ENCODE peak calls at places on chromosome 14, in five cellular contexts. B is mesendoderm, A is PC-3, X is sigmoid colon, W is lung. R is an unnamed sample.

GRCh38 chr14:32814721-32815120 is 124.0 kb upstream of the NPAS3 start:
- DNase-seq in W (no peak), X (no peak), B (no peak), A (no peak), R (no peak)

GRCh38 chr14:53742226-53742607 is 214.4 kb downstream of the BMP4 start:
- DNase-seq in W (no peak), X (no peak), B (peak; percentile 62), A (no peak), R (no peak)

GRCh38 chr14:104998801-104999200 is 13.2 kb downstream of the CLBA1 start:
- DNase-seq in B (no peak), A (no peak), X (no peak), W (no peak), R (no peak)

GRCh38 chr14:50354527-50354926 is 42.2 kb downstream of the CDKL1 start:
- DNase-seq in X (no peak), W (no peak), A (no peak), B (no peak), R (no peak)

GRCh38 chr14:69333791-69334337 is 64.2 kb downstream of the ERH start:
- DNase-seq in X (no peak), B (no peak), A (no peak), W (no peak), R (peak; percentile 37)

GRCh38 chr14:100687386-100687785 is 39.3 kb upstream of the DLK1 start:
- DNase-seq in B (no peak), W (no peak), A (no peak), X (no peak), R (no peak)

GRCh38 chr14:76761849-76762616 is 765 bp downstream of the VASH1 start:
- DNase-seq in W (peak; percentile 28), A (no peak), X (no peak), B (no peak), R (no peak)

GRCh38 chr14:25197885-25198284 is 147.9 kb upstream of the STXBP6 start:
- DNase-seq in B (no peak), X (no peak), W (no peak), A (no peak), R (no peak)

GRCh38 chr14:71021347-71022014 is 114.2 kb downstream of the PCNX1 start:
- DNase-seq in A (peak; percentile 96), X (no peak), B (peak; percentile 10), W (no peak), R (no peak)

GRCh38 chr14:75979641-75980422 is 2.0 kb downstream of the TGFB3 start:
- DNase-seq in X (peak; percentile 83), A (no peak), B (no peak), W (no peak), R (no peak)

GRCh38 chr14:58072288-58073071 is 79.5 kb downstream of the ARMH4 start:
- DNase-seq in A (peak; percentile 95), W (peak; percentile 32), X (no peak), B (peak; percentile 80), R (no peak)

GRCh38 chr14:54606631-54607133 is 39.8 kb downstream of the SAMD4A start:
- DNase-seq in B (no peak), W (no peak), A (peak; percentile 55), X (no peak), R (no peak)

GRCh38 chr14:90811641-90812040 is 4.6 kb downstream of the TTC7B start:
- DNase-seq in A (no peak), W (no peak), X (no peak), B (no peak), R (no peak)

GRCh38 chr14:22887990-22888378 is 5.0 kb downstream of the REM2 start:
- DNase-seq in X (no peak), A (no peak), W (no peak), B (no peak), R (peak; percentile 91)

GRCh38 chr14:68526420-68527105 is 266.3 kb downstream of the ZFP36L1 start:
- DNase-seq in B (no peak), W (peak; percentile 67), A (peak; percentile 45), X (no peak), R (no peak)

GRCh38 chr14:102389261-102389660 is 26.5 kb downstream of the TECPR2 start:
- DNase-seq in X (no peak), W (no peak), A (no peak), B (no peak), R (no peak)

GRCh38 chr14:78029471-78030372 is 140.5 kb upstream of the NRXN3 start:
- DNase-seq in X (no peak), A (no peak), W (no peak), B (peak; percentile 78), R (no peak)

GRCh38 chr14:32201816-32202467 is at the start of gene RNU6-7:
- DNase-seq in B (peak; percentile 74), A (no peak), X (peak; percentile 70), W (no peak), R (peak; percentile 81)

GRCh38 chr14:26765768-26766550 is 168.1 kb upstream of the NOVA1 start:
- DNase-seq in A (peak; percentile 74), B (peak; percentile 9), W (peak; percentile 41), X (peak; percentile 72), R (no peak)

GRCh38 chr14:93025055-93025454 is 90.7 kb downstream of the ITPK1 start:
- DNase-seq in X (no peak), B (no peak), A (no peak), W (no peak), R (no peak)

GRCh38 chr14:75491376-75491978 is 30.8 kb upstream of the BATF start:
- DNase-seq in A (no peak), X (no peak), B (no peak), W (peak; percentile 25), R (no peak)

GRCh38 chr14:99596772-99597171 is 7.2 kb downstream of the CCDC85C start:
- DNase-seq in X (no peak), W (no peak), A (no peak), B (no peak), R (no peak)

GRCh38 chr14:89616425-89617141 is 199.6 kb upstream of the FOXN3 start:
- DNase-seq in A (no peak), B (peak; percentile 79), W (no peak), X (no peak), R (no peak)

GRCh38 chr14:24064856-24065255 is 6.5 kb upstream of the CPNE6 start:
- DNase-seq in X (no peak), B (no peak), A (no peak), W (no peak), R (no peak)

GRCh38 chr14:85415015-85415712 is 114.8 kb upstream of the FLRT2 start:
- DNase-seq in W (peak; percentile 40), X (peak; percentile 65), B (peak; percentile 81), A (peak; percentile 88), R (no peak)

GRCh38 chr14:50619569-50620141 is 48.5 kb downstream of the SAV1 start:
- DNase-seq in X (no peak), B (peak; percentile 47), A (peak; percentile 72), W (no peak), R (no peak)

GRCh38 chr14:73026243-73026844 is 562 bp downstream of the ZFYVE1 start:
- DNase-seq in B (no peak), A (no peak), X (no peak), W (no peak), R (no peak)

GRCh38 chr14:100056964-100057817 is 8.0 kb upstream of the EVL start:
- DNase-seq in B (peak; percentile 58), A (peak; percentile 51), X (no peak), W (no peak), R (no peak)

GRCh38 chr14:92726135-92726932 is 22.1 kb downstream of the LGMN start:
- DNase-seq in X (peak; percentile 83), A (peak; percentile 88), B (peak; percentile 9), W (peak; percentile 82), R (no peak)

GRCh38 chr14:76497550-76498484 is 121.9 kb downstream of the ESRRB start:
- DNase-seq in B (peak; percentile 47), W (no peak), X (peak; percentile 55), A (peak; percentile 6), R (peak; percentile 43)

DNA sequence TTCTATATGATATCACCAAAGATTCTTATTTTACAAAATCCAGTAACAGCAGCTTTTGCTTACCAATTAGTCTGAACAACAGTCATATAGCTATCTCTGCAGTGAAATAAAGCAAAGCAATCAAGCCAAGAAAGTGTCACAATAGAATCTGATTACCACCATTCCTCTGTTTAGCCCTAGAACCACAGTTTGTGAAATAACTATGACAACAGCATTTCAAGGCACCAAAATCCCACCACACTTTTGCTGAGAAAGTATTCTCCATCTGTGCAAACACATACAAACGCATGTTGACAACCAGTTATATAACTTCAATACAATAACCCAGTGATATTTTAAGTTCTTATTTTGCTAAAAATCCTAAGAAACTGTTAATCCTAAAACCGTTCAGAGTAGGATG is 7.4 kb downstream of the PPP1R13B start:
- DNase-seq in B (no peak), A (no peak), W (no peak), X (no peak), R (no peak)
- H3K4me1 ChIP-seq in B (no peaks in the 10 kb centered on the region), A (peaks cover 4% of the 10 kb centered on the region), W (peaks cover 9% of the 10 kb centered on the region), X (no peaks in the 10 kb centered on the region), R (peaks cover 27% of the 10 kb centered on the region)

GRCh38 chr14:28774764-28775738 is 8.5 kb downstream of the FOXG1 start:
- DNase-seq in A (no peak), B (no peak), W (no peak), X (no peak), R (no peak)

GRCh38 chr14:28773176-28773575 is 6.6 kb downstream of the FOXG1 start:
- DNase-seq in B (peak; percentile 18), W (no peak), A (no peak), X (no peak), R (no peak)

GRCh38 chr14:28772613-28773012 is 6.0 kb downstream of the FOXG1 start:
- DNase-seq in A (no peak), X (no peak), W (no peak), B (peak; percentile 21), R (no peak)

GRCh38 chr14:28776482-28777266 is 10.1 kb downstream of the FOXG1 start:
- DNase-seq in B (no peak), A (no peak), W (no peak), X (no peak), R (no peak)

GRCh38 chr14:28773917-28774691 is 7.5 kb downstream of the FOXG1 start:
- DNase-seq in B (peak; percentile 87), W (no peak), X (no peak), A (no peak), R (no peak)
- H3K4me3 ChIP-seq in B (no peak overlapping the region), W (no peak overlapping the region), X (no peak overlapping the region), A (no peak overlapping the region), R (no peak overlapping the region)

DNA sequence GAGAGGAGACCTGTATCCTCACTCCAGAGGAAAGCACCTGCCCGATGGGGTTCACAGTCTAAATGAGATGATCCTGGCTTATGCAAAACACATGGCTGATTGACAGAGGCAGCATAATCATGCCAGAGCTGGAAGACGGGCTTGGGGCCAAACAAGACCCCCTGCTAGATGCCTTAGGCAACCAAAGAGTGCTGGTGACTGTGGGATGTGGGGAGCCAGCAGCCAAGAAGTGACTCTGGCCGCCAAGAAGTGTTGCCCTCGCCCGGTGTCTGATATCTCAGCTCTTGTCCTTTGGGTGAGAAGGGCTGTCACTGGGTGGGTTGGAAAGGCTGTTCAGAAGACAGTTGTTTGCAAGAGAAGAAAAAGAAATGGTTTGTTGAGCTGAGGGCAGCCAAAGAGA is 56.7 kb downstream of the PLEKHG3 start:
- DNase-seq in A (no peak), B (no peak), X (no peak), W (no peak), R (peak; percentile 54)
- H3K4me1 ChIP-seq in A (peaks cover 77% of the 10 kb centered on the region), B (peaks cover 30% of the 10 kb centered on the region), X (peaks cover 86% of the 10 kb centered on the region), W (peaks cover 13% of the 10 kb centered on the region), R (peaks cover 87% of the 10 kb centered on the region)

DNA sequence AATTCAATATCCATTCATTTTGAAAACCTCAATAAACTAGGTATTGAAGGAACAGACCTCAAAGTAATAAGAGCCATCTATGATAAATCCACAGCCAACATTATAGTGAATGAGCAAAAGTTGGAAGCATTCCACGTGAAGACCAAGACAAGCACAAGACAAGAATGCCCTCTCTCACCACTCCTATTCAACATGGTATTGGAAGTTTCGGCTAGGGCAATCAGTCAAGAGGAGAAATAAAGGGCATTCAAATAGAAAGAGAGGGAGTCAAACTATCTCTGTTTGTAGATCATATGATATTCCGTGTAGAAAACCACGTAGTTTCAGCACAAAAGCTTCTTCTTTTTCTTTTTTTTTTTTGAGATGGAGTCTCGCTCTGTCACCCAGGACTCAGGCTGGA is 550.3 kb downstream of the FSCB start:
- DNase-seq in W (no peak), A (no peak), B (no peak), X (no peak), R (no peak)
- H3K4me3 ChIP-seq in W (no peak overlapping the region), A (no peak overlapping the region), B (no peak overlapping the region), X (no peak overlapping the region), R (no peak overlapping the region)

R was measured in spleen.